ENCODE peak calls at places on chromosomes 3 and 15, in nine cellular contexts. K, W, T, R, D, G, M, S and J are unnamed samples.

GRCh38 chr3:183356920-183357319 is 71.5 kb downstream of the MCF2L2 start:
- DNase-seq in M (no peak), S (no peak), D (no peak), G (no peak), W (no peak), T (no peak), R (no peak), K (no peak), J (no peak)

GRCh38 chr15:36577082-36577481 is 2.3 kb upstream of the CDIN1 start:
- DNase-seq in D (no peak), W (no peak), M (no peak), T (no peak), S (no peak), K (no peak), R (no peak), G (no peak), J (no peak)

GRCh38 chr3:36380171-36381031 is at the start of gene STAC:
- DNase-seq in G (no peak), D (peak; percentile 40), S (no peak), K (no peak), R (no peak), M (no peak), W (no peak), T (peak; percentile 22), J (peak; percentile 39)

GRCh38 chr3:72274511-72275295 is 489.8 kb upstream of the PROK2 start:
- DNase-seq in M (no peak), T (peak; percentile 67), R (no peak), D (peak; percentile 66), W (peak; percentile 90), S (no peak), G (peak; percentile 57), K (no peak), J (peak; percentile 34)

GRCh38 chr3:65703820-65704219 is 334.9 kb downstream of the MAGI1 start:
- DNase-seq in R (no peak), S (no peak), W (no peak), T (no peak), K (no peak), G (no peak), M (no peak), D (no peak), J (no peak)

GRCh38 chr3:140244893-140245292 is 309.9 kb downstream of the CLSTN2 start:
- DNase-seq in M (no peak), G (no peak), K (no peak), D (no peak), R (no peak), T (no peak), S (no peak), W (peak; percentile 3), J (no peak)

GRCh38 chr15:27342991-27343390 is 372.0 kb downstream of the GABRG3 start:
- DNase-seq in G (no peak), M (no peak), S (no peak), D (no peak), R (no peak), T (no peak), W (no peak), K (no peak), J (no peak)

GRCh38 chr15:81054236-81054635 is 53.5 kb downstream of the TLNRD1 start:
- DNase-seq in M (no peak), G (no peak), T (no peak), W (peak; percentile 19), K (no peak), R (no peak), D (no peak), S (no peak), J (no peak)

GRCh38 chr3:112089956-112090898 is 4.0 kb downstream of the C3orf52 start:
- DNase-seq in D (no peak), G (no peak), K (no peak), M (no peak), T (no peak), S (no peak), R (no peak), W (no peak), J (no peak)

GRCh38 chr15:29736745-29737023 is 85.6 kb downstream of the TJP1 start:
- DNase-seq in K (no peak), G (no peak), D (no peak), R (no peak), M (no peak), T (no peak), S (no peak), W (peak; percentile 89), J (no peak)

GRCh38 chr15:78069052-78069414 is 8.5 kb downstream of the TBC1D2B start:
- DNase-seq in G (no peak), T (no peak), M (no peak), D (no peak), R (no peak), S (no peak), K (no peak), W (no peak), J (no peak)

GRCh38 chr3:126300761-126301481 is 56.3 kb downstream of the KLF15 start:
- DNase-seq in S (no peak), W (peak; percentile 27), R (no peak), K (no peak), M (no peak), D (peak; percentile 69), G (peak; percentile 29), T (peak; percentile 69), J (peak; percentile 9)